ENCODE peak calls at places on chromosomes 16 and 17, in ten cellular contexts. One of them, this sample, is unnamed.

GRCh38 chr17:81065500-81065899 is 30.5 kb downstream of the BAIAP2 start:
- DNase-seq in EL: no peak
- DNase-seq in CD8-positive, alpha-beta T cell: no peak
- DNase-seq in activated T-cell treated with anti-CD3 and anti-CD28 coated beads for 1 hour: no peak
- DNase-seq in foreskin fibroblast: no peak
- DNase-seq in WTC11: no peak
- DNase-seq in hippocampal formation: no peak
- DNase-seq in right lobe of liver: peak
- DNase-seq in T-helper 9 cell: no peak
- DNase-seq in stimulated activated CD4-positive, alpha-beta T cell treated with anti-CD3 and anti-CD28 coated beads, Interleukin-1b, Interleukin-23, amount 100 ng/mL, for 4 hours: no peak
- DNase-seq in this sample: peak

GRCh38 chr16:49495596-49496355 is 122.2 kb downstream of the C16orf78 start:
- DNase-seq in EL: no peak
- DNase-seq in CD8-positive, alpha-beta T cell: no peak
- DNase-seq in activated T-cell treated with anti-CD3 and anti-CD28 coated beads for 1 hour: no peak
- DNase-seq in foreskin fibroblast: no peak
- DNase-seq in WTC11: no peak
- DNase-seq in hippocampal formation: no peak
- DNase-seq in right lobe of liver: no peak
- DNase-seq in T-helper 9 cell: no peak
- DNase-seq in stimulated activated CD4-positive, alpha-beta T cell treated with anti-CD3 and anti-CD28 coated beads, Interleukin-1b, Interleukin-23, amount 100 ng/mL, for 4 hours: no peak
- DNase-seq in this sample: no peak

GRCh38 chr16:68779891-68780290 is 42.8 kb downstream of the CDH1 start:
- DNase-seq in EL: no peak
- DNase-seq in CD8-positive, alpha-beta T cell: no peak
- DNase-seq in activated T-cell treated with anti-CD3 and anti-CD28 coated beads for 1 hour: no peak
- DNase-seq in foreskin fibroblast: no peak
- DNase-seq in WTC11: no peak
- DNase-seq in hippocampal formation: no peak
- DNase-seq in right lobe of liver: peak
- DNase-seq in T-helper 9 cell: no peak
- DNase-seq in stimulated activated CD4-positive, alpha-beta T cell treated with anti-CD3 and anti-CD28 coated beads, Interleukin-1b, Interleukin-23, amount 100 ng/mL, for 4 hours: no peak
- DNase-seq in this sample: no peak

GRCh38 chr16:51337662-51338061 is 186.6 kb upstream of the SALL1 start:
- DNase-seq in EL: no peak
- DNase-seq in CD8-positive, alpha-beta T cell: no peak
- DNase-seq in activated T-cell treated with anti-CD3 and anti-CD28 coated beads for 1 hour: no peak
- DNase-seq in foreskin fibroblast: no peak
- DNase-seq in WTC11: peak
- DNase-seq in hippocampal formation: no peak
- DNase-seq in right lobe of liver: no peak
- DNase-seq in T-helper 9 cell: no peak
- DNase-seq in stimulated activated CD4-positive, alpha-beta T cell treated with anti-CD3 and anti-CD28 coated beads, Interleukin-1b, Interleukin-23, amount 100 ng/mL, for 4 hours: no peak
- DNase-seq in this sample: peak

GRCh38 chr16:20401066-20401465 is 3.5 kb downstream of the PDILT start:
- DNase-seq in EL: no peak
- DNase-seq in CD8-positive, alpha-beta T cell: no peak
- DNase-seq in activated T-cell treated with anti-CD3 and anti-CD28 coated beads for 1 hour: no peak
- DNase-seq in foreskin fibroblast: no peak
- DNase-seq in WTC11: no peak
- DNase-seq in hippocampal formation: no peak
- DNase-seq in right lobe of liver: no peak
- DNase-seq in T-helper 9 cell: no peak
- DNase-seq in stimulated activated CD4-positive, alpha-beta T cell treated with anti-CD3 and anti-CD28 coated beads, Interleukin-1b, Interleukin-23, amount 100 ng/mL, for 4 hours: no peak
- DNase-seq in this sample: no peak

GRCh38 chr17:9252525-9252924 is 231.2 kb downstream of the NTN1 start:
- DNase-seq in EL: no peak
- DNase-seq in CD8-positive, alpha-beta T cell: no peak
- DNase-seq in activated T-cell treated with anti-CD3 and anti-CD28 coated beads for 1 hour: no peak
- DNase-seq in foreskin fibroblast: no peak
- DNase-seq in WTC11: no peak
- DNase-seq in hippocampal formation: no peak
- DNase-seq in right lobe of liver: no peak
- DNase-seq in T-helper 9 cell: no peak
- DNase-seq in stimulated activated CD4-positive, alpha-beta T cell treated with anti-CD3 and anti-CD28 coated beads, Interleukin-1b, Interleukin-23, amount 100 ng/mL, for 4 hours: no peak
- DNase-seq in this sample: no peak

GRCh38 chr17:48646183-48647102 is 20.3 kb upstream of the HOXB9 start:
- DNase-seq in EL: peak
- DNase-seq in CD8-positive, alpha-beta T cell: no peak
- DNase-seq in activated T-cell treated with anti-CD3 and anti-CD28 coated beads for 1 hour: peak
- DNase-seq in foreskin fibroblast: no peak
- DNase-seq in WTC11: peak
- DNase-seq in hippocampal formation: no peak
- DNase-seq in right lobe of liver: no peak
- DNase-seq in T-helper 9 cell: no peak
- DNase-seq in stimulated activated CD4-positive, alpha-beta T cell treated with anti-CD3 and anti-CD28 coated beads, Interleukin-1b, Interleukin-23, amount 100 ng/mL, for 4 hours: no peak
- DNase-seq in this sample: no peak

GRCh38 chr16:55494994-55495421 is 13.9 kb upstream of the LPCAT2 start:
- DNase-seq in EL: peak
- DNase-seq in CD8-positive, alpha-beta T cell: no peak
- DNase-seq in activated T-cell treated with anti-CD3 and anti-CD28 coated beads for 1 hour: no peak
- DNase-seq in foreskin fibroblast: peak
- DNase-seq in WTC11: no peak
- DNase-seq in hippocampal formation: peak
- DNase-seq in right lobe of liver: no peak
- DNase-seq in T-helper 9 cell: no peak
- DNase-seq in stimulated activated CD4-positive, alpha-beta T cell treated with anti-CD3 and anti-CD28 coated beads, Interleukin-1b, Interleukin-23, amount 100 ng/mL, for 4 hours: no peak
- DNase-seq in this sample: peak

GRCh38 chr17:77410470-77410869 is 269.7 kb downstream of the SEC14L1 start:
- DNase-seq in EL: no peak
- DNase-seq in CD8-positive, alpha-beta T cell: no peak
- DNase-seq in activated T-cell treated with anti-CD3 and anti-CD28 coated beads for 1 hour: no peak
- DNase-seq in foreskin fibroblast: no peak
- DNase-seq in WTC11: no peak
- DNase-seq in hippocampal formation: no peak
- DNase-seq in right lobe of liver: no peak
- DNase-seq in T-helper 9 cell: no peak
- DNase-seq in stimulated activated CD4-positive, alpha-beta T cell treated with anti-CD3 and anti-CD28 coated beads, Interleukin-1b, Interleukin-23, amount 100 ng/mL, for 4 hours: no peak
- DNase-seq in this sample: no peak

GRCh38 chr17:7932949-7933348 is 943 bp downstream of the CNTROB start:
- DNase-seq in EL: peak
- DNase-seq in CD8-positive, alpha-beta T cell: no peak
- DNase-seq in activated T-cell treated with anti-CD3 and anti-CD28 coated beads for 1 hour: no peak
- DNase-seq in foreskin fibroblast: peak
- DNase-seq in WTC11: peak
- DNase-seq in hippocampal formation: no peak
- DNase-seq in right lobe of liver: no peak
- DNase-seq in T-helper 9 cell: no peak
- DNase-seq in stimulated activated CD4-positive, alpha-beta T cell treated with anti-CD3 and anti-CD28 coated beads, Interleukin-1b, Interleukin-23, amount 100 ng/mL, for 4 hours: no peak
- DNase-seq in this sample: peak

This sample was measured in WERI-Rb-1.